ENCODE peak calls at places on chromosomes 12 and 14, in four cellular contexts. One of them, this sample, is unnamed.

GRCh38 chr14:61603736-61604135 is 91.6 kb upstream of the HIF1A start:
- DNase-seq in neuronal stem cell: no peak
- DNase-seq in H9: no peak
- DNase-seq in mesendoderm: no peak
- DNase-seq in this sample: no peak

GRCh38 chr12:98344034-98344565 is 171.3 kb upstream of the TMPO start:
- DNase-seq in neuronal stem cell: no peak
- DNase-seq in H9: no peak
- DNase-seq in mesendoderm: peak
- DNase-seq in this sample: no peak

GRCh38 chr12:106481246-106481645 is 101.6 kb upstream of the RFX4 start:
- DNase-seq in neuronal stem cell: no peak
- DNase-seq in H9: no peak
- DNase-seq in mesendoderm: no peak
- DNase-seq in this sample: no peak

GRCh38 chr14:22380511-22381455 is 208.2 kb downstream of the DAD1 start:
- DNase-seq in neuronal stem cell: no peak
- DNase-seq in H9: no peak
- DNase-seq in mesendoderm: peak
- DNase-seq in this sample: peak

GRCh38 chr12:108597559-108598471 is at the start of gene TMEM119:
- DNase-seq in neuronal stem cell: no peak
- DNase-seq in H9: no peak
- DNase-seq in mesendoderm: no peak
- DNase-seq in this sample: peak

GRCh38 chr14:47442206-47442605 is 233.2 kb downstream of the MDGA2 start:
- DNase-seq in neuronal stem cell: peak
- DNase-seq in H9: peak
- DNase-seq in mesendoderm: peak
- DNase-seq in this sample: peak

GRCh38 chr14:39469094-39469710 is 37.0 kb upstream of the FBXO33 start:
- DNase-seq in neuronal stem cell: no peak
- DNase-seq in H9: peak
- DNase-seq in mesendoderm: peak
- DNase-seq in this sample: peak

GRCh38 chr12:2027379-2027778 is 23.1 kb upstream of the DCP1B start:
- DNase-seq in neuronal stem cell: no peak
- DNase-seq in H9: no peak
- DNase-seq in mesendoderm: no peak
- DNase-seq in this sample: no peak

GRCh38 chr14:95313707-95314106 is 6.0 kb downstream of the CLMN start:
- DNase-seq in neuronal stem cell: no peak
- DNase-seq in H9: no peak
- DNase-seq in mesendoderm: no peak
- DNase-seq in this sample: peak

GRCh38 chr12:129404556-129404955 is 499.3 kb downstream of the TMEM132D start:
- DNase-seq in neuronal stem cell: no peak
- DNase-seq in H9: no peak
- DNase-seq in mesendoderm: peak
- DNase-seq in this sample: no peak

DNA sequence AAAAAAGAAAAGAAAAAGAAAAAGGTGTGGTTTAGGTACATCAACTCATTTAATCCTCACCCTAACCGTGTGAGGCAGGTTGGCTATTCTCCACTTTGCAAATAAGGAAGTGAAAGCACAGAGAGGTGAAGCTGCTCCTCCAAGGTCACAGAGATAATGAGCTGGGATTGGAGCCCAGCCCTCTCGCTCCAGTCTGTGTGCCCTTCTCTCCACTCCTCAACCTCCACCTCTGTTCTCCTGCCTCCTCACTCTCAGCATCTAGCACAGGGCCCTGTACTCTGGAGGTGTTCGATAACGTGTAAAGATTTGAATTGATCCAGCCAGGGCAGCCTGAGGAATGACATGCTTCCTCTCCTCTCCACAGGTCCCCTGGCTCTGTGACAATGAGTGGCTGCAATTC is 502.3 kb downstream of the TMEM132D start:
- DNase-seq in neuronal stem cell: no peak
- DNase-seq in H9: no peak
- DNase-seq in mesendoderm: peak
- DNase-seq in this sample: no peak
- H3K9ac ChIP-seq in neuronal stem cell: no peak
- H3K9ac ChIP-seq in H9: no peak
- H3K9ac ChIP-seq in mesendoderm: no peak
- H3K9ac ChIP-seq in this sample: no peak

GRCh38 chr12:117361312-117361670 is at the start of gene NOS1:
- DNase-seq in neuronal stem cell: no peak
- DNase-seq in H9: no peak
- DNase-seq in mesendoderm: peak
- DNase-seq in this sample: no peak
- H3K18ac ChIP-seq in neuronal stem cell: peak
- H3K18ac ChIP-seq in H9: peak
- H3K18ac ChIP-seq in mesendoderm: no peak
- H3K18ac ChIP-seq in this sample: no peak

GRCh38 chr12:6765048-6765633 is 1.0 kb upstream of the PTMS start:
- DNase-seq in neuronal stem cell: no peak
- DNase-seq in H9: no peak
- DNase-seq in mesendoderm: peak
- DNase-seq in this sample: peak

GRCh38 chr12:6765634-6766581 is at the start of gene PTMS:
- DNase-seq in neuronal stem cell: peak
- DNase-seq in H9: peak
- DNase-seq in mesendoderm: peak
- DNase-seq in this sample: peak

GRCh38 chr12:6767592-6768384 is 1.6 kb downstream of the PTMS start:
- DNase-seq in neuronal stem cell: no peak
- DNase-seq in H9: no peak
- DNase-seq in mesendoderm: no peak
- DNase-seq in this sample: peak

GRCh38 chr12:6767301-6767591 is 1.1 kb downstream of the PTMS start:
- DNase-seq in neuronal stem cell: no peak
- DNase-seq in H9: no peak
- DNase-seq in mesendoderm: no peak
- DNase-seq in this sample: no peak

DNA sequence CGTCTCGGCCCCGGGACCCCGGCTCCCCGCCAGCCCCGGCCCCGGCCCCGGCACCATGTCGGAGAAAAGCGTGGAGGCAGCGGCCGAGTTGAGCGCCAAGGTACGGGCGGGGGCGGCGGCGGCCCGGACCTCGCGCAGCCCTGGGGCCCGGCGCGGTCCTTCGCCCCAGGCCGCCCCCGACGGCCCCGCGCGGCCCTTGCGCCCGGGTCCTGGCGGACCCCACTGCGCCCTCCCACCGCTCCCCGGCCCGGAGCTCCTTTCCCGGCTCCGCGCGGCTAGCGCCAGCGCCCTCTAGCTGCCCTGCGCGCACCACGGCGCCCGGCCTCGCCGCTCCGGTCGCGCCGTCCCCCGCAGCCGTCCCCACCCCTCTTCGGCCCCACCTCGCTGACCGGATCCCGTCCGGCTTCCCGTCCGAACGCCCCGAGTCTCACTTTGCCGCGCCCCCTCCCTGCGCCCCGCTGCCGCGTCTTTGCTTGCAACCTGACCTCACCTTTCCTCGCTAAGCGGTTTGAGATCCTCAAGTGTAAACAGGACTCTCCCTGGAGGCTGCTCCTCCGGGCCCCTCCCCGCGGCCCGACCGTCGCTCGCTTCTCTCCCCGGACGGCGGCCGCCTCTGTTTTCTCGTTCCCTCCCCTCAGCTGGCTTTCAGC is 613 bp downstream of the PTMS start:
- DNase-seq in neuronal stem cell: no peak
- DNase-seq in H9: peak
- DNase-seq in mesendoderm: peak
- DNase-seq in this sample: peak
- H2AK5ac ChIP-seq in neuronal stem cell: peak
- H2AK5ac ChIP-seq in H9: no peak
- H2AK5ac ChIP-seq in mesendoderm: no peak
- H2AK5ac ChIP-seq in this sample: no peak

DNA sequence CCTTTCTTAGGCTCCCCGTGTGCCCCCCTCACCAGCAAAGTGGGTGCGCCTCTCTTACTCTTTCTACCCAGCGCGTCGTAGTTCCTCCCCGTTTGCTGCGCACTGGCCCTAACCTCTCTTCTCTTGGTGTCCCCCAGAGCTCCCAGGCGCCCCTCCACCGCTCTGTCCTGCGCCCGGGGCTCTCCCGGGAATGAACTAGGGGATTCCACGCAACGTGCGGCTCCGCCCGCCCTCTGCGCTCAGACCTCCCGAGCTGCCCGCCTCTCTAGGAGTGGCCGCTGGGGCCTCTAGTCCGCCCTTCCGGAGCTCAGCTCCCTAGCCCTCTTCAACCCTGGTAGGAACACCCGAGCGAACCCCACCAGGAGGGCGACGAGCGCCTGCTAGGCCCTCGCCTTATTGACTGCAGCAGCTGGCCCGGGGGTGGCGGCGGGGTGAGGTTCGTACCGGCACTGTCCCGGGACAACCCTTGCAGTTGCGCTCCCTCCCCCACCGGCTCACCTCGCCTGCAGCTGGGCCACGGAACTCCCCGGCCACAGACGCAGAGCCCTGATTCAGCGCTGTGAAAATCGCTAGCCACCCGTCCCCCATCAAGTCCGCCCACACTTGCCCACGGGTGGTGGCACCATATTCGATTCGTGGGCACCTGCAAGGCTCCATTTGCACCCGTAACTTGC is 1.3 kb downstream of the TMEM233 start:
- DNase-seq in neuronal stem cell: peak
- DNase-seq in H9: peak
- DNase-seq in mesendoderm: peak
- DNase-seq in this sample: no peak
- H3K9ac ChIP-seq in neuronal stem cell: peak
- H3K9ac ChIP-seq in H9: no peak
- H3K9ac ChIP-seq in mesendoderm: peak
- H3K9ac ChIP-seq in this sample: peak

GRCh38 chr14:100762901-100763300 is 36.2 kb downstream of the DLK1 start:
- DNase-seq in neuronal stem cell: no peak
- DNase-seq in H9: no peak
- DNase-seq in mesendoderm: no peak
- DNase-seq in this sample: no peak

GRCh38 chr14:100762089-100762515 is 35.4 kb downstream of the DLK1 start:
- DNase-seq in neuronal stem cell: no peak
- DNase-seq in H9: no peak
- DNase-seq in mesendoderm: no peak
- DNase-seq in this sample: peak

GRCh38 chr14:100764716-100765115 is 38.0 kb downstream of the DLK1 start:
- DNase-seq in neuronal stem cell: no peak
- DNase-seq in H9: no peak
- DNase-seq in mesendoderm: no peak
- DNase-seq in this sample: no peak

GRCh38 chr14:100765296-100765695 is 38.6 kb downstream of the DLK1 start:
- DNase-seq in neuronal stem cell: no peak
- DNase-seq in H9: no peak
- DNase-seq in mesendoderm: no peak
- DNase-seq in this sample: no peak

DNA sequence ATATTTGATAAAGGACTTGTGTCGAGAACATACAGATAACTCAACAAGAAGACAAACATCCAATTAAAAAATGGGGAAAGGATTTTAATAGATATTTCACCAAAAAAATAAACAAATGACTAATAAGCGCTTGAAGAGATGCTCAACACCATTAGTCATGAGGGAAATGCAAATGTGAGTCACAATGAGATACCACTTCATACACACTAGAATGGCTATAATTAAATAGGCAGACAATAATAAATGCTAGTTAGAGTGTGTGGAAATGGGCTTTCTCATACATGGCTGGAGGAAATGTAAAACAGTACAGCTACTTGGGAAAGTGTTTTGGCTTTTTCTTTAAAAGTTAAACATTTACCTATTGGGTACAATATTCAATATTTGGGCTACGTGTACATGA is 34.8 kb downstream of the DLK1 start:
- DNase-seq in neuronal stem cell: no peak
- DNase-seq in H9: no peak
- DNase-seq in mesendoderm: no peak
- DNase-seq in this sample: peak
- H3K18ac ChIP-seq in neuronal stem cell: no peak
- H3K18ac ChIP-seq in H9: no peak
- H3K18ac ChIP-seq in mesendoderm: no peak
- H3K18ac ChIP-seq in this sample: no peak

DNA sequence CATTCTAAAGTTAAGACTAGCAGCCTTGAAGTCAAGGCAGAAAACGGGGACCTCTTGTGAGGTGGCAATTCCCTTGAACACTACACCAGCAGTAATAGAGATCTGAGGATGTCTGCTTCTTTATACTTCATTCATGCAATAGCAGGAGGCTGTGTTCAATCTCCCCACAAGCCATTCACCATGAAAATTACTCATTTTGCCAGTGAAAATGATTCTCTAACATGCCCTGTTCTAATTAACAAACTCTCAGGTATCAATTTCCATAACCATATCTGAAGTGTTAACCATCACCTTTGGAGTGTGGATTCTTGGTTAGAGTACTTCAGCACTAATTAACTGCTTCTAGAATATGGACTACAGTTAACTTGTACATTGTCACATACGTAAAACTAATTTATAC is 3.4 kb upstream of the GLIPR1 start:
- DNase-seq in neuronal stem cell: no peak
- DNase-seq in H9: no peak
- DNase-seq in mesendoderm: no peak
- DNase-seq in this sample: no peak
- H2AK5ac ChIP-seq in neuronal stem cell: no peak
- H2AK5ac ChIP-seq in H9: no peak
- H2AK5ac ChIP-seq in mesendoderm: no peak
- H2AK5ac ChIP-seq in this sample: no peak

GRCh38 chr12:47868041-47868440 is 36.8 kb downstream of the VDR start:
- DNase-seq in neuronal stem cell: no peak
- DNase-seq in H9: no peak
- DNase-seq in mesendoderm: no peak
- DNase-seq in this sample: no peak

GRCh38 chr12:47867496-47867941 is 37.3 kb downstream of the VDR start:
- DNase-seq in neuronal stem cell: no peak
- DNase-seq in H9: no peak
- DNase-seq in mesendoderm: no peak
- DNase-seq in this sample: peak

GRCh38 chr12:47870175-47870781 is 34.5 kb downstream of the VDR start:
- DNase-seq in neuronal stem cell: peak
- DNase-seq in H9: peak
- DNase-seq in mesendoderm: peak
- DNase-seq in this sample: peak

GRCh38 chr12:47864646-47865235 is 40.1 kb downstream of the VDR start:
- DNase-seq in neuronal stem cell: no peak
- DNase-seq in H9: peak
- DNase-seq in mesendoderm: no peak
- DNase-seq in this sample: no peak

GRCh38 chr12:47868552-47869031 is 36.2 kb downstream of the VDR start:
- DNase-seq in neuronal stem cell: no peak
- DNase-seq in H9: peak
- DNase-seq in mesendoderm: no peak
- DNase-seq in this sample: no peak
- H3K9ac ChIP-seq in neuronal stem cell: no peak
- H3K9ac ChIP-seq in H9: no peak
- H3K9ac ChIP-seq in mesendoderm: no peak
- H3K9ac ChIP-seq in this sample: no peak